ENCODE peak calls at places on chromosomes 1 and 21, in ten cellular contexts. One of them, this sample, is unnamed.

GRCh38 chr1:110210604-110211502 is 739 bp downstream of the KCNC4 start:
- DNase-seq in OCI-LY7: peak; percentile 58
- DNase-seq in body of pancreas: peak; percentile 56
- DNase-seq in heart right ventricle: peak; percentile 38
- DNase-seq in fibroblast of lung: peak; percentile 14
- DNase-seq in ovary: peak; percentile 41
- DNase-seq in heart left ventricle: peak; percentile 63
- DNase-seq in left ventricle myocardium inferior: peak; percentile 49
- DNase-seq in uterus: peak; percentile 42
- DNase-seq in GM23248: peak; percentile 74
- DNase-seq in this sample: peak; percentile 62

GRCh38 chr1:233655433-233655844 is 41.5 kb downstream of the KCNK1 start:
- DNase-seq in GM23248: no peak
- DNase-seq in body of pancreas: no peak
- DNase-seq in OCI-LY7: no peak
- DNase-seq in heart left ventricle: no peak
- DNase-seq in fibroblast of lung: no peak
- DNase-seq in heart right ventricle: no peak
- DNase-seq in uterus: no peak
- DNase-seq in ovary: no peak
- DNase-seq in left ventricle myocardium inferior: no peak
- DNase-seq in this sample: no peak

GRCh38 chr21:44298301-44298700 is 1.6 kb upstream of the PFKL start:
- DNase-seq in left ventricle myocardium inferior: no peak
- DNase-seq in fibroblast of lung: no peak
- DNase-seq in uterus: no peak
- DNase-seq in GM23248: peak; percentile 32
- DNase-seq in body of pancreas: no peak
- DNase-seq in heart right ventricle: no peak
- DNase-seq in heart left ventricle: no peak
- DNase-seq in ovary: no peak
- DNase-seq in OCI-LY7: peak; percentile 51
- DNase-seq in this sample: no peak

GRCh38 chr21:26795866-26796329 is 49.3 kb downstream of the ADAMTS1 start:
- DNase-seq in left ventricle myocardium inferior: peak; percentile 37
- DNase-seq in GM23248: peak; percentile 86
- DNase-seq in heart right ventricle: peak; percentile 91
- DNase-seq in fibroblast of lung: peak; percentile 100
- DNase-seq in uterus: peak; percentile 80
- DNase-seq in heart left ventricle: peak; percentile 73
- DNase-seq in OCI-LY7: no peak
- DNase-seq in ovary: peak; percentile 94
- DNase-seq in body of pancreas: peak; percentile 26
- DNase-seq in this sample: no peak

GRCh38 chr1:201184734-201185453 is 5.7 kb upstream of the IGFN1 start:
- DNase-seq in heart right ventricle: no peak
- DNase-seq in left ventricle myocardium inferior: no peak
- DNase-seq in fibroblast of lung: peak; percentile 83
- DNase-seq in heart left ventricle: peak; percentile 50
- DNase-seq in body of pancreas: peak; percentile 46
- DNase-seq in uterus: peak; percentile 28
- DNase-seq in GM23248: peak; percentile 95
- DNase-seq in OCI-LY7: peak; percentile 24
- DNase-seq in ovary: no peak
- DNase-seq in this sample: no peak

GRCh38 chr1:229457436-229457835 is 23.5 kb upstream of the ACTA1 start:
- DNase-seq in GM23248: no peak
- DNase-seq in fibroblast of lung: no peak
- DNase-seq in OCI-LY7: no peak
- DNase-seq in left ventricle myocardium inferior: no peak
- DNase-seq in heart right ventricle: no peak
- DNase-seq in heart left ventricle: no peak
- DNase-seq in ovary: no peak
- DNase-seq in uterus: no peak
- DNase-seq in body of pancreas: no peak
- DNase-seq in this sample: no peak

GRCh38 chr1:241837901-241838300 is 10.1 kb upstream of the EXO1 start:
- DNase-seq in fibroblast of lung: peak; percentile 88
- DNase-seq in ovary: no peak
- DNase-seq in heart left ventricle: no peak
- DNase-seq in body of pancreas: no peak
- DNase-seq in left ventricle myocardium inferior: no peak
- DNase-seq in GM23248: peak; percentile 84
- DNase-seq in OCI-LY7: no peak
- DNase-seq in uterus: no peak
- DNase-seq in heart right ventricle: no peak
- DNase-seq in this sample: no peak

GRCh38 chr1:115458426-115459114 is 120.5 kb upstream of the NGF start:
- DNase-seq in heart right ventricle: no peak
- DNase-seq in left ventricle myocardium inferior: no peak
- DNase-seq in fibroblast of lung: no peak
- DNase-seq in uterus: no peak
- DNase-seq in GM23248: no peak
- DNase-seq in ovary: no peak
- DNase-seq in OCI-LY7: no peak
- DNase-seq in heart left ventricle: no peak
- DNase-seq in body of pancreas: no peak
- DNase-seq in this sample: no peak

GRCh38 chr1:220813013-220813412 is 26.3 kb downstream of the MTARC1 start:
- DNase-seq in GM23248: no peak
- DNase-seq in uterus: no peak
- DNase-seq in body of pancreas: no peak
- DNase-seq in heart right ventricle: no peak
- DNase-seq in left ventricle myocardium inferior: no peak
- DNase-seq in fibroblast of lung: no peak
- DNase-seq in OCI-LY7: no peak
- DNase-seq in ovary: no peak
- DNase-seq in heart left ventricle: no peak
- DNase-seq in this sample: no peak

GRCh38 chr1:52157582-52157981 is 15.7 kb downstream of the ZFYVE9 start:
- DNase-seq in ovary: no peak
- DNase-seq in uterus: no peak
- DNase-seq in heart left ventricle: no peak
- DNase-seq in left ventricle myocardium inferior: no peak
- DNase-seq in body of pancreas: no peak
- DNase-seq in heart right ventricle: no peak
- DNase-seq in fibroblast of lung: peak; percentile 38
- DNase-seq in GM23248: peak; percentile 64
- DNase-seq in OCI-LY7: no peak
- DNase-seq in this sample: no peak

GRCh38 chr1:66929999-66930822 is 5.4 kb downstream of the MIER1 start:
- DNase-seq in heart right ventricle: peak; percentile 95
- DNase-seq in OCI-LY7: peak; percentile 96
- DNase-seq in uterus: peak; percentile 97
- DNase-seq in fibroblast of lung: peak; percentile 90
- DNase-seq in body of pancreas: peak; percentile 93
- DNase-seq in left ventricle myocardium inferior: peak; percentile 96
- DNase-seq in GM23248: peak; percentile 96
- DNase-seq in heart left ventricle: peak; percentile 97
- DNase-seq in ovary: peak; percentile 96
- DNase-seq in this sample: peak; percentile 97

GRCh38 chr1:66932291-66932690 is 7.5 kb downstream of the MIER1 start:
- DNase-seq in left ventricle myocardium inferior: no peak
- DNase-seq in heart left ventricle: no peak
- DNase-seq in body of pancreas: no peak
- DNase-seq in OCI-LY7: no peak
- DNase-seq in GM23248: no peak
- DNase-seq in uterus: no peak
- DNase-seq in heart right ventricle: no peak
- DNase-seq in fibroblast of lung: no peak
- DNase-seq in ovary: no peak
- DNase-seq in this sample: no peak

GRCh38 chr1:66931548-66932124 is 6.8 kb downstream of the MIER1 start:
- DNase-seq in ovary: no peak
- DNase-seq in OCI-LY7: peak; percentile 36
- DNase-seq in fibroblast of lung: no peak
- DNase-seq in uterus: no peak
- DNase-seq in GM23248: peak; percentile 27
- DNase-seq in heart right ventricle: no peak
- DNase-seq in left ventricle myocardium inferior: no peak
- DNase-seq in heart left ventricle: no peak
- DNase-seq in body of pancreas: no peak
- DNase-seq in this sample: no peak

GRCh38 chr1:66929691-66929998 is 4.9 kb downstream of the MIER1 start:
- DNase-seq in left ventricle myocardium inferior: no peak
- DNase-seq in uterus: no peak
- DNase-seq in GM23248: no peak
- DNase-seq in fibroblast of lung: no peak
- DNase-seq in body of pancreas: no peak
- DNase-seq in heart right ventricle: no peak
- DNase-seq in heart left ventricle: no peak
- DNase-seq in OCI-LY7: no peak
- DNase-seq in ovary: no peak
- DNase-seq in this sample: no peak

DNA sequence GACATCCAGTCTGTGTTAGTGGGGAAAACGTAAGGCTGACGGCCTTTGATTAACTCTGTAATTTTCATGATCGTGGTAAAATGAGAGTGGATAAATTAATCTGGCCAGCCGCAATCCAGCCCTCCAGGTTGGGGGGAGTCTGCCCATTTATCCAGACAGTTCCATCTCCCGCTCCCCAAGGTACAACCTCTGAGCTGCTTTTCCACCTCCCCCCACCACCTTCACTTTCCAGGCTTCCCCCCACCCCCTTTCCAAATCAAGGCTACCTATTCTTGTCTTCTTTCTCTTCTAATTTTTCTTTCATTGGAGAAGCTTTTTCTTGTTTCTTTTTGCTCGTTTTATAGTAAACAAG is 6.0 kb downstream of the MIER1 start:
- DNase-seq in ovary: no peak
- DNase-seq in GM23248: no peak
- DNase-seq in fibroblast of lung: no peak
- DNase-seq in uterus: no peak
- DNase-seq in heart right ventricle: no peak
- DNase-seq in left ventricle myocardium inferior: no peak
- DNase-seq in heart left ventricle: no peak
- DNase-seq in OCI-LY7: no peak
- DNase-seq in body of pancreas: no peak
- DNase-seq in this sample: no peak
- H3K4me1 ChIP-seq in ovary: peaks cover 3% of the 10 kb centered on the region
- H3K4me1 ChIP-seq in GM23248: peaks cover 49% of the 10 kb centered on the region
- H3K4me1 ChIP-seq in fibroblast of lung: peaks cover 7% of the 10 kb centered on the region
- H3K4me1 ChIP-seq in uterus: peaks cover 6% of the 10 kb centered on the region
- H3K4me1 ChIP-seq in heart right ventricle: peaks cover 80% of the 10 kb centered on the region
- H3K4me1 ChIP-seq in left ventricle myocardium inferior: peaks cover 80% of the 10 kb centered on the region
- H3K4me1 ChIP-seq in heart left ventricle: peaks cover 54% of the 10 kb centered on the region
- H3K4me1 ChIP-seq in OCI-LY7: peaks cover 60% of the 10 kb centered on the region
- H3K4me1 ChIP-seq in body of pancreas: peaks cover 31% of the 10 kb centered on the region
- H3K4me1 ChIP-seq in this sample: peaks cover 48% of the 10 kb centered on the region

GRCh38 chr1:203326830-203327683 is 21.7 kb downstream of the BTG2 start:
- DNase-seq in left ventricle myocardium inferior: peak; percentile 93
- DNase-seq in heart left ventricle: peak; percentile 97
- DNase-seq in fibroblast of lung: peak; percentile 80
- DNase-seq in ovary: peak; percentile 95
- DNase-seq in heart right ventricle: peak; percentile 95
- DNase-seq in GM23248: peak; percentile 94
- DNase-seq in uterus: peak; percentile 92
- DNase-seq in body of pancreas: peak; percentile 96
- DNase-seq in OCI-LY7: peak; percentile 96
- DNase-seq in this sample: peak; percentile 94

GRCh38 chr1:203325004-203325417 is 19.7 kb downstream of the BTG2 start:
- DNase-seq in OCI-LY7: peak; percentile 94
- DNase-seq in heart left ventricle: no peak
- DNase-seq in body of pancreas: no peak
- DNase-seq in fibroblast of lung: no peak
- DNase-seq in GM23248: no peak
- DNase-seq in heart right ventricle: no peak
- DNase-seq in uterus: no peak
- DNase-seq in left ventricle myocardium inferior: no peak
- DNase-seq in ovary: no peak
- DNase-seq in this sample: peak; percentile 55

GRCh38 chr1:203325418-203326091 is 20.2 kb downstream of the BTG2 start:
- DNase-seq in heart left ventricle: peak; percentile 87
- DNase-seq in OCI-LY7: peak; percentile 83
- DNase-seq in heart right ventricle: peak; percentile 69
- DNase-seq in uterus: no peak
- DNase-seq in left ventricle myocardium inferior: peak; percentile 83
- DNase-seq in fibroblast of lung: no peak
- DNase-seq in body of pancreas: peak; percentile 57
- DNase-seq in ovary: no peak
- DNase-seq in GM23248: no peak
- DNase-seq in this sample: no peak

GRCh38 chr1:203328714-203329122 is 22.2 kb downstream of the FMOD start:
- DNase-seq in OCI-LY7: peak; percentile 75
- DNase-seq in uterus: no peak
- DNase-seq in body of pancreas: peak; percentile 81
- DNase-seq in GM23248: no peak
- DNase-seq in left ventricle myocardium inferior: no peak
- DNase-seq in ovary: no peak
- DNase-seq in heart right ventricle: no peak
- DNase-seq in fibroblast of lung: no peak
- DNase-seq in heart left ventricle: no peak
- DNase-seq in this sample: no peak

GRCh38 chr1:203327684-203328457 is 22.6 kb downstream of the BTG2 start:
- DNase-seq in left ventricle myocardium inferior: peak; percentile 63
- DNase-seq in ovary: no peak
- DNase-seq in OCI-LY7: no peak
- DNase-seq in heart left ventricle: peak; percentile 75
- DNase-seq in body of pancreas: no peak
- DNase-seq in GM23248: peak; percentile 66
- DNase-seq in uterus: no peak
- DNase-seq in fibroblast of lung: peak; percentile 64
- DNase-seq in heart right ventricle: peak; percentile 60
- DNase-seq in this sample: peak; percentile 51
- H3K4me3 ChIP-seq in left ventricle myocardium inferior: peak overlapping the region; percentile 69
- H3K4me3 ChIP-seq in ovary: peak overlapping the region; percentile 44
- H3K4me3 ChIP-seq in OCI-LY7: peak overlapping the region; percentile 67
- H3K4me3 ChIP-seq in heart left ventricle: peak overlapping the region; percentile 14
- H3K4me3 ChIP-seq in body of pancreas: no peak overlapping the region
- H3K4me3 ChIP-seq in GM23248: peak overlapping the region; percentile 69
- H3K4me3 ChIP-seq in uterus: peak overlapping the region; percentile 44
- H3K4me3 ChIP-seq in fibroblast of lung: peak overlapping the region; percentile 23
- H3K4me3 ChIP-seq in heart right ventricle: peak overlapping the region; percentile 59
- H3K4me3 ChIP-seq in this sample: peak overlapping the region; percentile 41

DNA sequence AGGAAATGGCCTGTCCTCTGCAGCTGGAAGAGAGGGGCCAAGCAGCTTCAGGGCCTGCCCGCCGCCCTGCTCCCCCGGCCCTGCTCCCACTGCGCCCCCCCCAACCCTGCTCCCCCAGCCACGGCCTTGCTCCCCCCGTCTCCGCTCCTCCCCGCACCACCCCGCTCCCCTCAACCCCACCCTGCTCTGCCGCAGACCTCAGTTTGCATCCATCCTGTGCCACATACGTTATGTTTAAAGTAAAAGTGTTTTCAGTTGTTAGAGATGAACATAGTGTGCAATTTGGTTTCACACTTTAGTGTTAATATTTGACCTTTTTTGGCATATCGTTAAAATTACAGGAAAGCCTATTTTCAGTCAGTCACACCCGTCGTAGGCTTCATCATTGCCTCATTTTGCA is 34.1 kb upstream of the DIP2A start:
- DNase-seq in heart right ventricle: no peak
- DNase-seq in left ventricle myocardium inferior: no peak
- DNase-seq in ovary: no peak
- DNase-seq in GM23248: no peak
- DNase-seq in uterus: no peak
- DNase-seq in OCI-LY7: no peak
- DNase-seq in heart left ventricle: no peak
- DNase-seq in fibroblast of lung: no peak
- DNase-seq in body of pancreas: no peak
- DNase-seq in this sample: peak; percentile 35
- H3K36me3 ChIP-seq in heart right ventricle: peaks cover 7% of the 10 kb centered on the region
- H3K36me3 ChIP-seq in left ventricle myocardium inferior: peaks cover 84% of the 10 kb centered on the region
- H3K36me3 ChIP-seq in ovary: no peaks in the 10 kb centered on the region
- H3K36me3 ChIP-seq in GM23248: peaks cover 6% of the 10 kb centered on the region
- H3K36me3 ChIP-seq in uterus: no peaks in the 10 kb centered on the region
- H3K36me3 ChIP-seq in OCI-LY7: peaks cover 51% of the 10 kb centered on the region
- H3K36me3 ChIP-seq in heart left ventricle: peaks cover 4% of the 10 kb centered on the region
- H3K36me3 ChIP-seq in fibroblast of lung: peaks cover 13% of the 10 kb centered on the region
- H3K36me3 ChIP-seq in body of pancreas: no peaks in the 10 kb centered on the region
- H3K36me3 ChIP-seq in this sample: no peaks in the 10 kb centered on the region

GRCh38 chr1:101244842-101245574 is 8.2 kb downstream of the S1PR1 start:
- DNase-seq in uterus: no peak
- DNase-seq in fibroblast of lung: no peak
- DNase-seq in heart right ventricle: no peak
- DNase-seq in OCI-LY7: no peak
- DNase-seq in body of pancreas: no peak
- DNase-seq in ovary: no peak
- DNase-seq in left ventricle myocardium inferior: no peak
- DNase-seq in GM23248: no peak
- DNase-seq in heart left ventricle: no peak
- DNase-seq in this sample: no peak
- H3K4me1 ChIP-seq in uterus: no peaks in the 10 kb centered on the region
- H3K4me1 ChIP-seq in fibroblast of lung: no peaks in the 10 kb centered on the region
- H3K4me1 ChIP-seq in heart right ventricle: peaks cover 27% of the 10 kb centered on the region
- H3K4me1 ChIP-seq in OCI-LY7: peaks cover 46% of the 10 kb centered on the region
- H3K4me1 ChIP-seq in body of pancreas: no peaks in the 10 kb centered on the region
- H3K4me1 ChIP-seq in ovary: no peaks in the 10 kb centered on the region
- H3K4me1 ChIP-seq in left ventricle myocardium inferior: peaks cover 45% of the 10 kb centered on the region
- H3K4me1 ChIP-seq in GM23248: no peaks in the 10 kb centered on the region
- H3K4me1 ChIP-seq in heart left ventricle: peaks cover 42% of the 10 kb centered on the region
- H3K4me1 ChIP-seq in this sample: peaks cover 52% of the 10 kb centered on the region